ENCODE peak calls at places on chromosomes 16 and 17, in four cellular contexts. S is HCT116, P is K562, J is GM23338. A is an unnamed sample. For H3K27me3, the result is how much of the 10 kb centered on the place peaks cover.

GRCh38 chr16:80852261-80852872 is 48.0 kb upstream of the CDYL2 start:
- DNase-seq in S (peak), P (peak), J (peak), A (no peak)

GRCh38 chr17:78163881-78164747 is 4.3 kb upstream of the SYNGR2 start:
- DNase-seq in S (no peak), P (no peak), J (no peak), A (no peak)

GRCh38 chr17:3885970-3886369 is 6.9 kb downstream of the CAMKK1 start:
- DNase-seq in S (no peak), P (no peak), J (no peak), A (no peak)

GRCh38 chr17:82051776-82052637 is at the start of the genes GPS1 and RFNG:
- DNase-seq in S (no peak), P (peak), J (peak), A (no peak)

GRCh38 chr17:82929676-82930042 is 89.8 kb upstream of the ZNF750 start:
- DNase-seq in S (no peak), P (no peak), J (no peak), A (no peak)

GRCh38 chr17:20226814-20227482 is 217.8 kb downstream of the SPECC1 start:
- DNase-seq in S (peak), P (peak), J (peak), A (no peak)

GRCh38 chr16:88977845-88978607 is 1.0 kb upstream of the CBFA2T3 start:
- DNase-seq in S (no peak), P (no peak), J (no peak), A (no peak)

GRCh38 chr17:63358111-63358839 is 87.8 kb downstream of the CYB561 start:
- DNase-seq in S (no peak), P (no peak), J (no peak), A (no peak)

GRCh38 chr17:17729620-17730249 is 48.5 kb downstream of the RAI1 start:
- DNase-seq in S (peak), P (peak), J (peak), A (peak)

GRCh38 chr16:27921134-27921533 is 142.4 kb downstream of the GSG1L start:
- DNase-seq in S (no peak), P (no peak), J (peak), A (no peak)
- TF ChIP-seq REST in S (peak), P (no peak), J (peak), A (peak)

DNA sequence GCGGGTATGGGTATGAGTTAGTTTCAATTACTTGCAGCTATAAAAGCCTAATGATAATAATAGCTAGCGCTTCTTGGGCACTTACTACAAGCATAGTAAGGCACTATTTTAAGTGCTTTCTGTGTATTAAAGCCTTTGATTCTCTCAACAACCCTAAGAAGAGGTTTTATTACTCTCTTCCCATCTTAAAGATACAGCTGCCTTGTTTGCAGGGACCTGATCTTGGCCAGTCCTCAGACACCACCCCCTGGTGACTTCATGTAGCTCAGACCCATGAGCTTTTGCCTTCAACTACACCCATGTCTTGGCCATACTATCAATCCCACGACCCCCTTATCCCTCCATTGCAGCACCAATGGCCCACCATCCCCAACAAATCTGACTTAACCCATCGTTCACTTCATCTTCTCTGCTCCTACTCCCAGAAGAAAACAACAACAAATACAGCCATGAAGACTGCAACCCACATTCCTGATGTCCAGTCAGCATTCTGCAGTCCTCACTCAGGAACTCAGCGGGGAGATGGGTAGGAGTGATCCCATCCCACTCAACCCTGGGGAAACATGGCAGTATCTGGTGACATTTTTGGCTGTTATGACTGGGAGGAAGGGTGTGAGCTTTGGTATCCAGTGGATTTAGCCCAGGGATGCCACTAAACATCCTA is 4.2 kb downstream of the GGA2 start:
- DNase-seq in S (no peak), P (no peak), J (no peak), A (no peak)
- H3K27ac ChIP-seq in S (no peak), P (no peak), J (peak), A (peak)

GRCh38 chr17:56325561-56325960 is 172.3 kb downstream of the ANKFN1 start:
- DNase-seq in S (no peak), P (no peak), J (peak), A (no peak)
- H3K27me3 ChIP-seq in S (under half), P (under half), J (under half), A (under half)

DNA sequence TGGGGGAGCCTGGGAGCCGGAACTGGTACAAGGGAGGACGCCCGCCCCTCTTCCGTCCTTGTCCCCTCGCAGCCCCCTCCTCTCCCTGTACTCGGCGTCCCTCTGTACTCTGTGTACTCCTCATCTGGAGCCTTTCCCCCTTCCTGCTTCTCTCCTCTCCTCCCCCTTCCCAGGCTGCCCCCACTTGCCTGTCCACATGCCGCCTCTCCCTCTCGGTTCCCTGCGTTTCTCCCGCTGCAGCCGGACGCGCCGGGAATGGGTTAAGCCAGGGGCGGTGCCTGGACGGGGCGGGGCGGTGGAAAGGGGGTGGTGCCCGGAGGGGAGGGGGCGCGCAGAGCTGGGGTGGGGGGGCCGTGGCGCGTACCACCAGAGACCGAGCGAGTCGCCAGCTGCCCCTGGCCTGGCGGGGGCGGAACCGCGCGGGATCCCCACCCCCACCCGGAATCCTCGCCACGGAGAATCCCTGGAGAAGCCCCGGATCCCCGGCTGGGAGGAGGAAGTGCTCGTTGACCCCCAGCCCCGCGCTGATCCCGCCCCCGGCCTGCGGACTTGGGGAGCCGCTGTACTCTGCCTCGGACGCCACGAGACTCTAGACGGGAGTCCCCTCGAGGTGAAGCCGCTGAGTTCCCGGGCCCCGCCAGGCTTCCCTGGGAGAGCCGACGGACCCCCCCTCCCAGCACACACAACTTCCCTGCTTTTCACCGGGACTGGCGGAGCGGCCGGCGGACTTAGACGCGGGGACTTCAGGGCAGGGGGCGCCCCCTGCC is 22.5 kb downstream of the GJD3 start:
- DNase-seq in S (no peak), P (peak), J (peak), A (no peak)
- TF ChIP-seq REST in S (no peak), P (no peak), J (no peak), A (no peak)